ENCODE peak calls at places on chromosomes 5 and 9, in four cellular contexts. One of them, this sample, is unnamed.

GRCh38 chr9:84379740-84380139 is 39.2 kb upstream of the SLC28A3 start:
- DNase-seq in HepG2: no peak
- DNase-seq in SK-N-SH: no peak
- DNase-seq in K562: no peak
- DNase-seq in this sample: no peak

GRCh38 chr5:107476783-107477182 is 194.0 kb downstream of the EFNA5 start:
- DNase-seq in K562: no peak
- DNase-seq in HepG2: no peak
- DNase-seq in SK-N-SH: no peak
- DNase-seq in this sample: no peak

GRCh38 chr5:42811591-42812392 is at the start of gene SELENOP:
- DNase-seq in HepG2: peak
- DNase-seq in SK-N-SH: no peak
- DNase-seq in K562: peak
- DNase-seq in this sample: peak

GRCh38 chr9:7436754-7437153 is 362.8 kb downstream of the DMAC1 start:
- DNase-seq in HepG2: no peak
- DNase-seq in SK-N-SH: no peak
- DNase-seq in K562: no peak
- DNase-seq in this sample: no peak

GRCh38 chr9:96612105-96612965 is 7.3 kb downstream of the CDC14B start:
- DNase-seq in SK-N-SH: peak
- DNase-seq in K562: no peak
- DNase-seq in HepG2: peak
- DNase-seq in this sample: no peak

GRCh38 chr9:36748322-36748899 is 175.7 kb downstream of the MELK start:
- DNase-seq in SK-N-SH: no peak
- DNase-seq in K562: peak
- DNase-seq in HepG2: no peak
- DNase-seq in this sample: no peak

GRCh38 chr9:447230-448025 is 232.8 kb downstream of the DOCK8 start:
- DNase-seq in SK-N-SH: no peak
- DNase-seq in K562: peak
- DNase-seq in HepG2: no peak
- DNase-seq in this sample: peak

GRCh38 chr9:134707031-134707680 is 65.6 kb downstream of the COL5A1 start:
- DNase-seq in SK-N-SH: peak
- DNase-seq in HepG2: peak
- DNase-seq in K562: no peak
- DNase-seq in this sample: no peak

GRCh38 chr5:38715671-38716070 is 130.1 kb upstream of the OSMR start:
- DNase-seq in HepG2: peak
- DNase-seq in K562: peak
- DNase-seq in SK-N-SH: peak
- DNase-seq in this sample: peak

GRCh38 chr5:130514984-130515690 is 610.9 kb downstream of the CHSY3 start:
- DNase-seq in SK-N-SH: no peak
- DNase-seq in HepG2: no peak
- DNase-seq in K562: no peak
- DNase-seq in this sample: peak

GRCh38 chr5:120108586-120109254 is 355.4 kb upstream of the PRR16 start:
- DNase-seq in SK-N-SH: no peak
- DNase-seq in HepG2: no peak
- DNase-seq in K562: no peak
- DNase-seq in this sample: no peak

GRCh38 chr5:932628-933250 is 40.1 kb downstream of the TRIP13 start:
- DNase-seq in SK-N-SH: no peak
- DNase-seq in K562: no peak
- DNase-seq in HepG2: no peak
- DNase-seq in this sample: no peak

GRCh38 chr9:79757906-79758669 is 186.3 kb downstream of the TLE4 start:
- DNase-seq in HepG2: no peak
- DNase-seq in SK-N-SH: no peak
- DNase-seq in K562: no peak
- DNase-seq in this sample: no peak

GRCh38 chr9:79759460-79759859 is 187.7 kb downstream of the TLE4 start:
- DNase-seq in SK-N-SH: no peak
- DNase-seq in HepG2: no peak
- DNase-seq in K562: no peak
- DNase-seq in this sample: no peak

GRCh38 chr9:79757074-79757473 is 185.3 kb downstream of the TLE4 start:
- DNase-seq in HepG2: no peak
- DNase-seq in SK-N-SH: no peak
- DNase-seq in K562: no peak
- DNase-seq in this sample: no peak

GRCh38 chr9:79756414-79756813 is 184.6 kb downstream of the TLE4 start:
- DNase-seq in K562: no peak
- DNase-seq in HepG2: no peak
- DNase-seq in SK-N-SH: no peak
- DNase-seq in this sample: no peak
- TF ChIP-seq ELF1 in K562: no peak
- TF ChIP-seq ELF1 in HepG2: no peak
- TF ChIP-seq ELF1 in SK-N-SH: no peak
- TF ChIP-seq ELF1 in this sample: no peak

GRCh38 chr9:95431286-95431685 is 85.5 kb downstream of the PTCH1 start:
- DNase-seq in HepG2: no peak
- DNase-seq in K562: no peak
- DNase-seq in SK-N-SH: no peak
- DNase-seq in this sample: no peak

GRCh38 chr9:95435074-95435728 is 81.6 kb downstream of the PTCH1 start:
- DNase-seq in SK-N-SH: no peak
- DNase-seq in HepG2: no peak
- DNase-seq in K562: peak
- DNase-seq in this sample: no peak

GRCh38 chr9:95433096-95433852 is 83.5 kb downstream of the PTCH1 start:
- DNase-seq in K562: peak
- DNase-seq in HepG2: no peak
- DNase-seq in SK-N-SH: no peak
- DNase-seq in this sample: no peak

GRCh38 chr9:95436416-95436815 is 80.4 kb downstream of the PTCH1 start:
- DNase-seq in SK-N-SH: no peak
- DNase-seq in K562: no peak
- DNase-seq in HepG2: no peak
- DNase-seq in this sample: no peak

DNA sequence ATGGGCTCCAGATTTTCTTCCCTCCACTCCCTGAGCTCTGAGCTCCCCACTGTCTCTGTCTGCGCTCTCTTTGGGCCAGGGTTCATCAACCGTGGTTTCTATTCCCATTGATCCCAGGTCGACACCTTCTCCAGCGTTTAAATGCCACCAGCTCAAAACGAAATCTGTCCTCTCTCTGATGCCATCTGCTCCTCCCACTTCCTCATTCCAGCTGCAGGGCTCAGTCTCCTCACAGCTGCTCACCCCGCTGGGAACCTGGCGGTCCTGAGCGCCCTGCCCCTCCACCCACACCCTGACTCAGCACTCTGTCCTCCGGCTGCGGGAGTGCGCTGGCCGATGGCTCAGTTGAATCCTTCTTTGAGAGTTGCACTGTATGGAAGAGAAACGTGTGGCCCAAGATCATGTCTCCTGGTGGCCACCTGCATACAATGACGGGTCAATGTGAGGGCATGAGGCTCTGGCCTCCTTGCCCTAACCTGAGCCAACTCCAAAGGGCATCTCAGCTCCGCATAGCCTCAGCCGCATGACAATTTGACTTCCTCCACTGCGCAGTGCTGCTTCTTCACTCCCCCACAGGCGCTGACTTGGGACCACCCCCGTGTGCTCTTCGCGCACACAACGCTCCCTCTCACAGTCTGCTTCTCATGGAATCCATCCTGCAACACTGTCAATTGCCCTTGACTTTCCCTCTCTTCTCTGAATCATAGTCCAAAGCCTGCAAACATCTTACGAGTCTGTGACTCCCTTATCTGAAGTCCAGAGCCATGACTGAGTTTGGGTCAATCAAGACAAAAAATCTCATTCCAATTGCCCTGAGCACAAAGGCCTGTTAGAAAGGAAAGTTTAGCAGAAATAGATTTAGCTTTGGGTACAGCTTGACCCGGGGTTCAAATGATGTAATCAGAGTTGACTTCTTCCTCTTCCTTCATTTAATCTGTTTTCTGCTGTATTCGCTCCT is 82.4 kb downstream of the PTCH1 start:
- DNase-seq in HepG2: peak
- DNase-seq in K562: peak
- DNase-seq in SK-N-SH: no peak
- DNase-seq in this sample: peak
- TF ChIP-seq MAX in HepG2: peak
- TF ChIP-seq MAX in K562: peak
- TF ChIP-seq MAX in SK-N-SH: no peak
- TF ChIP-seq MAX in this sample: peak

GRCh38 chr9:126750941-126751725 is 53.7 kb upstream of the ZBTB43 start:
- DNase-seq in K562: no peak
- DNase-seq in HepG2: no peak
- DNase-seq in SK-N-SH: no peak
- DNase-seq in this sample: no peak
- TF ChIP-seq ELF1 in K562: no peak
- TF ChIP-seq ELF1 in HepG2: no peak
- TF ChIP-seq ELF1 in SK-N-SH: no peak
- TF ChIP-seq ELF1 in this sample: no peak

GRCh38 chr5:168047669-168048111 is 243.8 kb upstream of the WWC1 start:
- DNase-seq in HepG2: no peak
- DNase-seq in SK-N-SH: peak
- DNase-seq in K562: no peak
- DNase-seq in this sample: no peak

GRCh38 chr5:168046163-168046562 is 245.3 kb upstream of the WWC1 start:
- DNase-seq in HepG2: no peak
- DNase-seq in SK-N-SH: no peak
- DNase-seq in K562: no peak
- DNase-seq in this sample: no peak

GRCh38 chr5:168048486-168048885 is 243.0 kb upstream of the WWC1 start:
- DNase-seq in HepG2: no peak
- DNase-seq in SK-N-SH: no peak
- DNase-seq in K562: no peak
- DNase-seq in this sample: no peak

GRCh38 chr5:168042284-168043080 is 249.0 kb upstream of the WWC1 start:
- DNase-seq in SK-N-SH: no peak
- DNase-seq in HepG2: no peak
- DNase-seq in K562: no peak
- DNase-seq in this sample: no peak

GRCh38 chr5:168047043-168047668 is 244.3 kb upstream of the WWC1 start:
- DNase-seq in HepG2: peak
- DNase-seq in K562: peak
- DNase-seq in SK-N-SH: peak
- DNase-seq in this sample: peak
- TF ChIP-seq MAX in HepG2: no peak
- TF ChIP-seq MAX in K562: no peak
- TF ChIP-seq MAX in SK-N-SH: no peak
- TF ChIP-seq MAX in this sample: no peak

GRCh38 chr5:144460608-144461007 is 289.9 kb downstream of the KCTD16 start:
- DNase-seq in SK-N-SH: no peak
- DNase-seq in HepG2: no peak
- DNase-seq in K562: no peak
- DNase-seq in this sample: no peak
- TF ChIP-seq ELF1 in SK-N-SH: no peak
- TF ChIP-seq ELF1 in HepG2: no peak
- TF ChIP-seq ELF1 in K562: no peak
- TF ChIP-seq ELF1 in this sample: no peak

DNA sequence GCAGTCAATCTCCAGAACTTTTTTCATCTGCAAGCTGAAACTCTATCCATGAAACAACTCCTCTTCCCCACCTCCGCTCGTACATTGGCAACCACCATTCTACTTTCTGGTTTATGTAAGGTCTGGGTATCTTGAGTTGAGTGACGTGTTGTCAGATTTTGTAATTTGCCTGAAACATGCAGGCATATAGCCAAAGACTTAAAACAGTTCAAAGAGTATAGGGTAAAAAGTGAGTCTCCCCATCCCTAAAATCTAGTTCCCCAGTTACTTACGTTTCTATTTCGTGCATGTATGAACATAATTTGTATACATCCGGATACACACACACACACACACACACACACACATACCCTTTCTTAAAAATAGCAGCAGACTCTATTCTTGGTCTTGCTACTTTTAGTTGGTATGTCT is 868 bp downstream of the HSDL2 start:
- DNase-seq in K562: peak
- DNase-seq in SK-N-SH: peak
- DNase-seq in HepG2: peak
- DNase-seq in this sample: no peak
- TF ChIP-seq MAX in K562: no peak
- TF ChIP-seq MAX in SK-N-SH: no peak
- TF ChIP-seq MAX in HepG2: no peak
- TF ChIP-seq MAX in this sample: no peak